ENCODE peak calls at places on chromosomes 4 and X, in nine cellular contexts. L, G, F, B, R, K, Y, J and Z are unnamed samples. For H3K4me1, the result is how much of the 10 kb centered on the place peaks cover.

GRCh38 chr4:26380740-26381139 is 59.9 kb downstream of the RBPJ start:
- DNase-seq in F (no peak), K (no peak), L (no peak), R (no peak), J (no peak), B (no peak), G (no peak), Y (no peak), Z (no peak)

GRCh38 chrX:16882702-16883486 is 12.7 kb upstream of the RBBP7 start:
- DNase-seq in B (peak), Y (peak), L (peak), K (peak), R (peak), F (peak), J (peak), G (peak), Z (peak)

GRCh38 chrX:143701460-143701859 is 19.1 kb downstream of the SPANXN2 start:
- DNase-seq in R (no peak), K (no peak), F (no peak), L (no peak), B (no peak), J (no peak), G (no peak), Y (no peak), Z (no peak)

GRCh38 chr4:79225360-79225759 is 100.5 kb downstream of the NAA11 start:
- DNase-seq in R (no peak), F (no peak), B (no peak), K (no peak), G (no peak), J (no peak), Y (no peak), L (no peak), Z (no peak)

GRCh38 chrX:45811307-45811706 is 610.6 kb upstream of the DIPK2B start:
- DNase-seq in G (no peak), F (no peak), K (no peak), L (no peak), J (no peak), B (no peak), Y (no peak), R (no peak), Z (no peak)

GRCh38 chr4:169106696-169107229 is 96.7 kb upstream of the CBR4 start:
- DNase-seq in L (no peak), J (no peak), Y (peak), G (no peak), K (no peak), B (no peak), F (no peak), R (no peak), Z (no peak)

GRCh38 chrX:46624090-46624786 is 50.7 kb downstream of the CHST7 start:
- DNase-seq in R (no peak), K (no peak), B (no peak), L (no peak), G (no peak), F (no peak), J (no peak), Y (no peak), Z (no peak)

GRCh38 chr4:87044511-87045369 is 109.9 kb downstream of the AFF1 start:
- DNase-seq in F (no peak), J (no peak), Y (no peak), L (no peak), B (no peak), R (peak), K (peak), G (no peak), Z (no peak)

GRCh38 chr4:15034071-15034764 is 31.9 kb downstream of the CPEB2 start:
- DNase-seq in G (peak), J (no peak), Y (no peak), B (no peak), R (no peak), L (no peak), F (no peak), K (peak), Z (no peak)

GRCh38 chr4:118284169-118284568 is 68.6 kb downstream of the PRSS12 start:
- DNase-seq in R (no peak), G (no peak), J (no peak), B (no peak), F (no peak), K (no peak), L (no peak), Y (no peak), Z (no peak)

GRCh38 chrX:125131146-125131545 is 188.5 kb upstream of the TEX13C start:
- DNase-seq in R (no peak), B (peak), J (no peak), G (no peak), K (no peak), F (peak), L (no peak), Y (no peak), Z (no peak)

GRCh38 chr4:73648478-73648877 is 28.2 kb upstream of the RASSF6 start:
- DNase-seq in Y (no peak), R (no peak), F (no peak), K (no peak), G (no peak), L (no peak), B (no peak), J (no peak), Z (no peak)
- H3K4me1 ChIP-seq in Y (under half), R (under half), F (under half), K (under half), G (under half), L (under half), B (under half), J (under half), Z (under half)

GRCh38 chrX:132954323-132954722 is 4.1 kb downstream of the HS6ST2 start:
- DNase-seq in F (no peak), G (no peak), K (no peak), Y (no peak), B (no peak), R (no peak), L (no peak), J (no peak), Z (no peak)

GRCh38 chrX:132956421-132957210 is 1.8 kb downstream of the HS6ST2 start:
- DNase-seq in R (no peak), B (peak), Y (peak), J (no peak), F (no peak), K (no peak), G (no peak), L (no peak), Z (no peak)

GRCh38 chrX:132953358-132953757 is 5.1 kb downstream of the HS6ST2 start:
- DNase-seq in G (peak), B (no peak), F (no peak), L (no peak), Y (no peak), K (no peak), J (no peak), R (no peak), Z (no peak)

GRCh38 chrX:132957211-132958085 is 981 bp downstream of the HS6ST2 start:
- DNase-seq in R (no peak), B (peak), F (no peak), G (peak), J (no peak), Y (no peak), K (no peak), L (no peak), Z (no peak)

DNA sequence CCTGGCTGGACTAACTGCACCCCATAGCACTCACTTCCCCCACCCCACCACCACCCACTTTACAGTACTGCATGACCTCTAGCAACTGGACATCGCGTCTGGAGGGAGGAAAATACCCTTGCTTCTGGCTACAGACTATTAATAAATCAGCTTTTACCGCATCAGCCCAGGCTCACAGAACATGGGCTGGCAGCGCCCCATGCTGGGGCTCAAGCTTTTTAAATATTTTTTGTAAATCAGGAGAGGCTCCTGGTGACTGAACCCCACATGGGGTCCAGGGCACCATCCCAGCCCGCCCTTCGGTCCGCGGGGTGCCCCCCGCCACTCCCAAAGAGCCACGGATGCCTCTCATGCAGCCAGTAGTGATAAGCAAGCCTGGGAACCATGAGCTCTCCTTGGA is 2.7 kb downstream of the HS6ST2 start:
- DNase-seq in F (no peak), G (no peak), R (no peak), B (no peak), Y (peak), K (no peak), J (no peak), L (no peak), Z (no peak)
- H3K4me3 ChIP-seq in F (no peak), G (no peak), R (peak), B (peak), Y (peak), K (no peak), J (no peak), L (no peak), Z (no peak)

DNA sequence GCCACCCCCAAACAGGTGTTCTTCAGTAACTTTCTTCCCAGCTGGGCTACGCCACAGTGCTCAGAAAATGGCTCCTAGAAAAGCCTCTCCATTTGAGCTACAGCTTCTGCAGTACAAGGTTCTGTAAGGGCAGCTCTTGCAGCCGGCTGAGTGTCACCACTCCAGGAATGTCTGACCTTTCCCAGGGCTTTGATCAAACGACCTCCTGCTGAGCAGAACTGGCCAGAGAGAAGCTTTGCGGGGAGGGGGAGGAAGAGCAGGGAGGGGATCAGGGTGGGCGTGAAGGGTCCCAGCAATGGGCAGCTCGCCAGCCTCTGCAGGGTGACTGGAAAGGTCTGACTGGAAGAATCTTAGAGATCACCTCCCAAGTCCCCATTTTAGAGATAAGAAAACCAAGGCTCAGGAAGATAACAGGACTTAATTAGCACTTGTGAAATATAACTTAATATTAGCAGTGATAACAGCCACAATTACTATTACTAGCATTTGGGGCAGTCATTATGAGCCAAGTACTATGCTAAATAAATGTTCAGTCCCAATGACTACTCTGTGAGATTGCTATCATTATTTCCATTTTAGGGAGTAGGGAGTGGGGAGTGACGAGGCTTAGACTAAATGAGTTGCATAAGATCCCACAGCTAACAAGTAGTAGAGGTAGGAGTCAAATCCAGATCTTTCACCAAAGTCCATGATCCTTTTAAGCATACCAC is 51.1 kb downstream of the LEF1 start:
- DNase-seq in B (no peak), F (no peak), L (no peak), R (no peak), K (no peak), J (no peak), G (peak), Y (peak), Z (no peak)
- H3K4me1 ChIP-seq in B (under half), F (under half), L (half or more), R (under half), K (under half), J (under half), G (under half), Y (under half), Z (under half)

GRCh38 chr4:1350169-1350520 is 3.1 kb downstream of the UVSSA start:
- DNase-seq in R (no peak), F (no peak), J (no peak), G (no peak), L (no peak), K (no peak), Y (no peak), B (no peak), Z (peak)
- H3K4me3 ChIP-seq in R (no peak), F (no peak), J (no peak), G (no peak), L (no peak), K (no peak), Y (no peak), B (no peak), Z (no peak)